ENCODE peak calls at places on chromosomes 5 and 9, in six cellular contexts. One of them, this sample, is unnamed.

GRCh38 chr9:86281577-86282076 is 711 bp downstream of the ISCA1 start:
- DNase-seq in stomach: no peak
- DNase-seq in sigmoid colon: no peak
- DNase-seq in GM12891: no peak
- DNase-seq in GM23338: peak
- DNase-seq in endothelial cell of umbilical vein: no peak
- DNase-seq in this sample: no peak

GRCh38 chr9:19994296-19994695 is 205.5 kb upstream of the SLC24A2 start:
- DNase-seq in stomach: no peak
- DNase-seq in sigmoid colon: no peak
- DNase-seq in GM12891: no peak
- DNase-seq in GM23338: no peak
- DNase-seq in endothelial cell of umbilical vein: no peak
- DNase-seq in this sample: no peak

GRCh38 chr9:114008667-114009410 is 69.3 kb downstream of the AMBP start:
- DNase-seq in stomach: peak
- DNase-seq in sigmoid colon: peak
- DNase-seq in GM12891: no peak
- DNase-seq in GM23338: no peak
- DNase-seq in endothelial cell of umbilical vein: no peak
- DNase-seq in this sample: no peak

GRCh38 chr5:71932649-71933338 is 174.5 kb upstream of the MAP1B start:
- DNase-seq in stomach: peak
- DNase-seq in sigmoid colon: no peak
- DNase-seq in GM12891: no peak
- DNase-seq in GM23338: peak
- DNase-seq in endothelial cell of umbilical vein: peak
- DNase-seq in this sample: no peak

GRCh38 chr5:143968071-143968878 is 156.3 kb downstream of the HMHB1 start:
- DNase-seq in stomach: no peak
- DNase-seq in sigmoid colon: no peak
- DNase-seq in GM12891: no peak
- DNase-seq in GM23338: peak
- DNase-seq in endothelial cell of umbilical vein: peak
- DNase-seq in this sample: peak

GRCh38 chr5:118857700-118858099 is 130.6 kb downstream of the DTWD2 start:
- DNase-seq in stomach: no peak
- DNase-seq in sigmoid colon: no peak
- DNase-seq in GM12891: no peak
- DNase-seq in GM23338: no peak
- DNase-seq in endothelial cell of umbilical vein: no peak
- DNase-seq in this sample: no peak

GRCh38 chr9:91119147-91119546 is 242.6 kb downstream of the AUH start:
- DNase-seq in stomach: no peak
- DNase-seq in sigmoid colon: no peak
- DNase-seq in GM12891: no peak
- DNase-seq in GM23338: peak
- DNase-seq in endothelial cell of umbilical vein: no peak
- DNase-seq in this sample: no peak

GRCh38 chr5:116388564-116389258 is 185.9 kb downstream of the SEMA6A start:
- DNase-seq in stomach: no peak
- DNase-seq in sigmoid colon: no peak
- DNase-seq in GM12891: no peak
- DNase-seq in GM23338: peak
- DNase-seq in endothelial cell of umbilical vein: peak
- DNase-seq in this sample: no peak

GRCh38 chr9:111001471-111001870 is 36.8 kb downstream of the LPAR1 start:
- DNase-seq in stomach: no peak
- DNase-seq in sigmoid colon: no peak
- DNase-seq in GM12891: no peak
- DNase-seq in GM23338: no peak
- DNase-seq in endothelial cell of umbilical vein: no peak
- DNase-seq in this sample: no peak

GRCh38 chr5:137056676-137057075 is 442.4 kb downstream of the SPOCK1 start:
- DNase-seq in stomach: no peak
- DNase-seq in sigmoid colon: no peak
- DNase-seq in GM12891: no peak
- DNase-seq in GM23338: no peak
- DNase-seq in endothelial cell of umbilical vein: no peak
- DNase-seq in this sample: no peak

GRCh38 chr5:173781826-173782670 is 106.1 kb upstream of the CPEB4 start:
- DNase-seq in stomach: peak
- DNase-seq in sigmoid colon: peak
- DNase-seq in GM12891: no peak
- DNase-seq in GM23338: no peak
- DNase-seq in endothelial cell of umbilical vein: peak
- DNase-seq in this sample: peak

GRCh38 chr5:177554474-177555111 is at the start of gene FAM193B:
- DNase-seq in stomach: peak
- DNase-seq in sigmoid colon: peak
- DNase-seq in GM12891: peak
- DNase-seq in GM23338: peak
- DNase-seq in endothelial cell of umbilical vein: peak
- DNase-seq in this sample: peak

GRCh38 chr5:179218586-179219330 is 126.5 kb downstream of the ADAMTS2 start:
- DNase-seq in stomach: no peak
- DNase-seq in sigmoid colon: no peak
- DNase-seq in GM12891: no peak
- DNase-seq in GM23338: no peak
- DNase-seq in endothelial cell of umbilical vein: no peak
- DNase-seq in this sample: no peak

GRCh38 chr5:98296426-98296825 is 477.0 kb upstream of the RGMB start:
- DNase-seq in stomach: no peak
- DNase-seq in sigmoid colon: no peak
- DNase-seq in GM12891: no peak
- DNase-seq in GM23338: peak
- DNase-seq in endothelial cell of umbilical vein: no peak
- DNase-seq in this sample: no peak

GRCh38 chr9:87422999-87423398 is 74.7 kb upstream of the DAPK1 start:
- DNase-seq in stomach: no peak
- DNase-seq in sigmoid colon: no peak
- DNase-seq in GM12891: no peak
- DNase-seq in GM23338: no peak
- DNase-seq in endothelial cell of umbilical vein: peak
- DNase-seq in this sample: no peak

GRCh38 chr5:155128786-155129512 is 115.4 kb downstream of the KIF4B start:
- DNase-seq in stomach: no peak
- DNase-seq in sigmoid colon: no peak
- DNase-seq in GM12891: no peak
- DNase-seq in GM23338: no peak
- DNase-seq in endothelial cell of umbilical vein: no peak
- DNase-seq in this sample: no peak

GRCh38 chr5:116442095-116442534 is 132.5 kb downstream of the SEMA6A start:
- DNase-seq in stomach: peak
- DNase-seq in sigmoid colon: no peak
- DNase-seq in GM12891: no peak
- DNase-seq in GM23338: peak
- DNase-seq in endothelial cell of umbilical vein: no peak
- DNase-seq in this sample: no peak

GRCh38 chr5:1181451-1182359 is 19.7 kb upstream of the SLC6A19 start:
- DNase-seq in stomach: no peak
- DNase-seq in sigmoid colon: no peak
- DNase-seq in GM12891: no peak
- DNase-seq in GM23338: no peak
- DNase-seq in endothelial cell of umbilical vein: no peak
- DNase-seq in this sample: no peak

GRCh38 chr5:4018968-4019766 is 423.5 kb downstream of the IRX1 start:
- DNase-seq in stomach: no peak
- DNase-seq in sigmoid colon: no peak
- DNase-seq in GM12891: no peak
- DNase-seq in GM23338: no peak
- DNase-seq in endothelial cell of umbilical vein: no peak
- DNase-seq in this sample: no peak

GRCh38 chr5:37520811-37521210 is 141.7 kb downstream of the WDR70 start:
- DNase-seq in stomach: no peak
- DNase-seq in sigmoid colon: no peak
- DNase-seq in GM12891: no peak
- DNase-seq in GM23338: no peak
- DNase-seq in endothelial cell of umbilical vein: no peak
- DNase-seq in this sample: no peak

GRCh38 chr9:128005938-128006337 is 25.1 kb upstream of the EEIG1 start:
- DNase-seq in stomach: no peak
- DNase-seq in sigmoid colon: peak
- DNase-seq in GM12891: no peak
- DNase-seq in GM23338: no peak
- DNase-seq in endothelial cell of umbilical vein: peak
- DNase-seq in this sample: no peak

GRCh38 chr9:135081264-135081660 is 6.2 kb upstream of the OLFM1 start:
- DNase-seq in stomach: no peak
- DNase-seq in sigmoid colon: peak
- DNase-seq in GM12891: no peak
- DNase-seq in GM23338: no peak
- DNase-seq in endothelial cell of umbilical vein: no peak
- DNase-seq in this sample: no peak

GRCh38 chr5:120432861-120433260 is 31.2 kb upstream of the PRR16 start:
- DNase-seq in stomach: no peak
- DNase-seq in sigmoid colon: no peak
- DNase-seq in GM12891: no peak
- DNase-seq in GM23338: no peak
- DNase-seq in endothelial cell of umbilical vein: no peak
- DNase-seq in this sample: no peak

GRCh38 chr9:70504814-70505213 is 90.4 kb upstream of the KLF9 start:
- DNase-seq in stomach: no peak
- DNase-seq in sigmoid colon: no peak
- DNase-seq in GM12891: no peak
- DNase-seq in GM23338: no peak
- DNase-seq in endothelial cell of umbilical vein: no peak
- DNase-seq in this sample: no peak

GRCh38 chr5:164137095-164137494 is 631.7 kb downstream of the MAT2B start:
- DNase-seq in stomach: no peak
- DNase-seq in sigmoid colon: no peak
- DNase-seq in GM12891: no peak
- DNase-seq in GM23338: no peak
- DNase-seq in endothelial cell of umbilical vein: no peak
- DNase-seq in this sample: no peak
- TF ChIP-seq POLR2AphosphoS5 in stomach: no peak
- TF ChIP-seq POLR2AphosphoS5 in sigmoid colon: no peak
- TF ChIP-seq POLR2AphosphoS5 in GM12891: no peak
- TF ChIP-seq POLR2AphosphoS5 in GM23338: no peak
- TF ChIP-seq POLR2AphosphoS5 in endothelial cell of umbilical vein: no peak
- TF ChIP-seq POLR2AphosphoS5 in this sample: no peak

DNA sequence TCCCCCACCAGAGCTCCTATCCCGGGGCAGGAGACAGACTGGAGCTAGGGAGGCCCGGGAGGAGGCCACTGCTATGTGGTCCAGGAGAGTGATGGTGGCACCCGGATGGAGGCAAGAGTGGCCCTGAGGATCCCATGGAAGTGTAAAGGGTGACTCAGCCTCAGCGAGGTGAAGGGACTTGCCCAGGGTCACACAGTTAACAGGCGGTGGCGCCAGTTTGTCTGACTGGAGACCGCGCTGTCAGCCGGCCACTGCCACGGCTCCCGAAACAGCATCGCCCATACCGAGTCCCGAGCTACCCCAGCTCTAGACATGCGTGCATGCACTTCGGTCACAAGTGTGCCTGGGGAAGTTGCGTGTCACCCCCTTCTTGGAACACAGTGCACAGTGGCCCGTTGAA is 165.9 kb downstream of the GAPVD1 start:
- DNase-seq in stomach: no peak
- DNase-seq in sigmoid colon: no peak
- DNase-seq in GM12891: no peak
- DNase-seq in GM23338: no peak
- DNase-seq in endothelial cell of umbilical vein: no peak
- DNase-seq in this sample: no peak
- TF ChIP-seq POLR2AphosphoS5 in stomach: no peak
- TF ChIP-seq POLR2AphosphoS5 in sigmoid colon: no peak
- TF ChIP-seq POLR2AphosphoS5 in GM12891: no peak
- TF ChIP-seq POLR2AphosphoS5 in GM23338: no peak
- TF ChIP-seq POLR2AphosphoS5 in endothelial cell of umbilical vein: no peak
- TF ChIP-seq POLR2AphosphoS5 in this sample: no peak

DNA sequence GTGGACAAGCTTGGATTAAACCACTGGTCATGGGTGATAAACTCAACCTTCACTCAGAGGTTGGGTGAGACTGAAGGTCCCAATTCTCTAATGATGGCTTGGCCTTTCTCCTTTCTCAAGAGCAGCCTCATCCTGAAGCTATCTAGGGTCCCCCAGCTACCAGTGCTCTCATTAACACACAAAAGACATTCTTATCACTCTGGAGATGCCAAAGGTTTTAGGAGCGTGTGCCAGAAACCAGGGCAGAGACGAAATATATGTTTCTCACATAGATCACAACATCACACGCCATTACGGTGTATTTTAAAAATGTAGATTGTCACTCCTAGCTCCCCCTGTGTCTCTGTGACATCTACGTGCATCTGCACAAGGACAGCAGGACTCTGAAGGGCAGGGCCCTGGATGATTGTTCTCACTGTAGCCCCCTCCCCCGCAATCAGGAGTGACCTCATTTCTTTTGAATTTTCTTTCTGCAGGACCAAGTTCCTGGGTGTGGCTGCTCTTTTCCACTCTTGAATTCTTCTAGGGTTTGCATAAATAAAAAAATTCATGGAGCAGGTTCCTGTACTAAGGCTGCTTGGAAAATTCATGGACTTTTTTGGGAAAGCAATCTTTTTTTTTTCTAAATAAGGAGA is 311.3 kb downstream of the GADD45G start:
- DNase-seq in stomach: no peak
- DNase-seq in sigmoid colon: no peak
- DNase-seq in GM12891: no peak
- DNase-seq in GM23338: peak
- DNase-seq in endothelial cell of umbilical vein: no peak
- DNase-seq in this sample: no peak
- TF ChIP-seq POLR2AphosphoS5 in stomach: no peak
- TF ChIP-seq POLR2AphosphoS5 in sigmoid colon: no peak
- TF ChIP-seq POLR2AphosphoS5 in GM12891: no peak
- TF ChIP-seq POLR2AphosphoS5 in GM23338: no peak
- TF ChIP-seq POLR2AphosphoS5 in endothelial cell of umbilical vein: no peak
- TF ChIP-seq POLR2AphosphoS5 in this sample: no peak

GRCh38 chr5:82406200-82406773 is 128.1 kb upstream of the RPS23 start:
- DNase-seq in stomach: no peak
- DNase-seq in sigmoid colon: no peak
- DNase-seq in GM12891: no peak
- DNase-seq in GM23338: peak
- DNase-seq in endothelial cell of umbilical vein: peak
- DNase-seq in this sample: no peak

GRCh38 chr5:82405618-82406199 is 127.6 kb upstream of the RPS23 start:
- DNase-seq in stomach: no peak
- DNase-seq in sigmoid colon: no peak
- DNase-seq in GM12891: no peak
- DNase-seq in GM23338: no peak
- DNase-seq in endothelial cell of umbilical vein: no peak
- DNase-seq in this sample: no peak

GRCh38 chr5:82404382-82404945 is 126.3 kb upstream of the RPS23 start:
- DNase-seq in stomach: no peak
- DNase-seq in sigmoid colon: no peak
- DNase-seq in GM12891: no peak
- DNase-seq in GM23338: no peak
- DNase-seq in endothelial cell of umbilical vein: no peak
- DNase-seq in this sample: no peak

GRCh38 chr5:82405166-82405565 is 127.0 kb upstream of the RPS23 start:
- DNase-seq in stomach: no peak
- DNase-seq in sigmoid colon: no peak
- DNase-seq in GM12891: no peak
- DNase-seq in GM23338: no peak
- DNase-seq in endothelial cell of umbilical vein: peak
- DNase-seq in this sample: no peak

DNA sequence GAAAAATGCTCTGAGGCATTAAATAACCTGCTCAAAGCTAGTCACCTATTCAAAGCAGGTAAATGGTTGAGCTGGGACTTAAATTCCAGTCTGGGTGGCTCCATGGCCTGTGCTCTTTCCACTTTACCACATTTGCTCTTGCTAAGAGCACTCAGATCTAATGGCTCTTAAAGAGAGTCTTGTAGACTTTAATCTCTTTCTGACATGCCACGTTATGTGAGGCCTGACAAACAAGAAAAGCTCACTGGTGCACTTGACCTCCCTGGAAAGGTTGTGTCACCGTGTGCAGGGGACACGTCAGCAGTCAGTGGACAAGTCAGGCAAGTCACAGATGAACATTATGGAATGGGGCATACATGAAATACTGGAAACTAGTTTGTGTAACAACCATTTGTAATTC is 129.9 kb upstream of the RPS23 start:
- DNase-seq in stomach: no peak
- DNase-seq in sigmoid colon: no peak
- DNase-seq in GM12891: no peak
- DNase-seq in GM23338: no peak
- DNase-seq in endothelial cell of umbilical vein: no peak
- DNase-seq in this sample: no peak
- TF ChIP-seq POLR2AphosphoS5 in stomach: no peak
- TF ChIP-seq POLR2AphosphoS5 in sigmoid colon: no peak
- TF ChIP-seq POLR2AphosphoS5 in GM12891: no peak
- TF ChIP-seq POLR2AphosphoS5 in GM23338: no peak
- TF ChIP-seq POLR2AphosphoS5 in endothelial cell of umbilical vein: no peak
- TF ChIP-seq POLR2AphosphoS5 in this sample: no peak